ENCODE peak calls at places on chromosomes 2 and 18, in eight cellular contexts. One of them, this sample, is unnamed.

GRCh38 chr18:45780568-45780967 is 44.9 kb upstream of the SIGLEC15 start:
- DNase-seq in ovary: no peak
- DNase-seq in sigmoid colon: no peak
- DNase-seq in tibial nerve: no peak
- DNase-seq in SK-N-SH: no peak
- DNase-seq in stomach: no peak
- DNase-seq in transverse colon: no peak
- DNase-seq in A549: no peak
- DNase-seq in this sample: no peak

GRCh38 chr2:10079931-10080535 is at the start of gene CYS1:
- DNase-seq in tibial nerve: no peak
- DNase-seq in A549: peak
- DNase-seq in SK-N-SH: peak
- DNase-seq in stomach: no peak
- DNase-seq in ovary: peak
- DNase-seq in transverse colon: no peak
- DNase-seq in sigmoid colon: no peak
- DNase-seq in this sample: no peak

GRCh38 chr2:180990337-180990736 is 9.9 kb downstream of the UBE2E3 start:
- DNase-seq in A549: no peak
- DNase-seq in ovary: no peak
- DNase-seq in tibial nerve: no peak
- DNase-seq in transverse colon: no peak
- DNase-seq in sigmoid colon: no peak
- DNase-seq in stomach: no peak
- DNase-seq in SK-N-SH: no peak
- DNase-seq in this sample: no peak

GRCh38 chr18:49207373-49207772 is 253.1 kb downstream of the DYM start:
- DNase-seq in tibial nerve: no peak
- DNase-seq in sigmoid colon: no peak
- DNase-seq in stomach: no peak
- DNase-seq in transverse colon: no peak
- DNase-seq in ovary: no peak
- DNase-seq in A549: no peak
- DNase-seq in SK-N-SH: no peak
- DNase-seq in this sample: no peak

GRCh38 chr2:202109737-202110184 is 36.7 kb downstream of the KIAA2012 start:
- DNase-seq in sigmoid colon: peak
- DNase-seq in A549: no peak
- DNase-seq in transverse colon: no peak
- DNase-seq in tibial nerve: peak
- DNase-seq in stomach: no peak
- DNase-seq in ovary: peak
- DNase-seq in SK-N-SH: no peak
- DNase-seq in this sample: no peak

GRCh38 chr2:65351234-65351947 is 81.0 kb downstream of the SPRED2 start:
- DNase-seq in tibial nerve: no peak
- DNase-seq in sigmoid colon: no peak
- DNase-seq in SK-N-SH: no peak
- DNase-seq in A549: no peak
- DNase-seq in stomach: no peak
- DNase-seq in ovary: no peak
- DNase-seq in transverse colon: no peak
- DNase-seq in this sample: peak

GRCh38 chr2:159083601-159084000 is 115.2 kb downstream of the TANC1 start:
- DNase-seq in sigmoid colon: no peak
- DNase-seq in SK-N-SH: no peak
- DNase-seq in A549: peak
- DNase-seq in transverse colon: no peak
- DNase-seq in tibial nerve: no peak
- DNase-seq in ovary: no peak
- DNase-seq in stomach: no peak
- DNase-seq in this sample: no peak

GRCh38 chr2:199111461-199111860 is 346.3 kb downstream of the SATB2 start:
- DNase-seq in A549: no peak
- DNase-seq in sigmoid colon: no peak
- DNase-seq in ovary: no peak
- DNase-seq in transverse colon: no peak
- DNase-seq in stomach: no peak
- DNase-seq in tibial nerve: no peak
- DNase-seq in SK-N-SH: no peak
- DNase-seq in this sample: no peak

GRCh38 chr2:8663997-8664396 is 17.9 kb upstream of the ID2 start:
- DNase-seq in stomach: no peak
- DNase-seq in SK-N-SH: no peak
- DNase-seq in tibial nerve: no peak
- DNase-seq in transverse colon: no peak
- DNase-seq in ovary: no peak
- DNase-seq in A549: no peak
- DNase-seq in sigmoid colon: no peak
- DNase-seq in this sample: no peak

GRCh38 chr2:109348645-109349554 is 219.9 kb downstream of the SH3RF3 start:
- DNase-seq in tibial nerve: no peak
- DNase-seq in transverse colon: no peak
- DNase-seq in ovary: no peak
- DNase-seq in stomach: no peak
- DNase-seq in A549: no peak
- DNase-seq in sigmoid colon: no peak
- DNase-seq in SK-N-SH: no peak
- DNase-seq in this sample: peak

GRCh38 chr2:240397542-240397916 is 37.9 kb upstream of the GPC1 start:
- DNase-seq in transverse colon: no peak
- DNase-seq in A549: no peak
- DNase-seq in tibial nerve: peak
- DNase-seq in ovary: no peak
- DNase-seq in sigmoid colon: peak
- DNase-seq in SK-N-SH: no peak
- DNase-seq in stomach: no peak
- DNase-seq in this sample: no peak

GRCh38 chr2:164504253-164504652 is 117.0 kb downstream of the GRB14 start:
- DNase-seq in transverse colon: no peak
- DNase-seq in stomach: no peak
- DNase-seq in SK-N-SH: no peak
- DNase-seq in A549: peak
- DNase-seq in ovary: no peak
- DNase-seq in tibial nerve: no peak
- DNase-seq in sigmoid colon: no peak
- DNase-seq in this sample: no peak

GRCh38 chr18:61851940-61852451 is 40.8 kb downstream of the RNF152 start:
- DNase-seq in tibial nerve: no peak
- DNase-seq in transverse colon: no peak
- DNase-seq in SK-N-SH: peak
- DNase-seq in stomach: no peak
- DNase-seq in ovary: no peak
- DNase-seq in A549: no peak
- DNase-seq in sigmoid colon: no peak
- DNase-seq in this sample: no peak

GRCh38 chr18:3873698-3874495 is 423.9 kb downstream of the TGIF1 start:
- DNase-seq in SK-N-SH: no peak
- DNase-seq in tibial nerve: no peak
- DNase-seq in sigmoid colon: no peak
- DNase-seq in A549: no peak
- DNase-seq in transverse colon: no peak
- DNase-seq in ovary: no peak
- DNase-seq in stomach: no peak
- DNase-seq in this sample: no peak

GRCh38 chr18:31685097-31686082 is 1.0 kb upstream of the B4GALT6 start:
- DNase-seq in sigmoid colon: peak
- DNase-seq in SK-N-SH: peak
- DNase-seq in tibial nerve: no peak
- DNase-seq in A549: peak
- DNase-seq in transverse colon: peak
- DNase-seq in stomach: peak
- DNase-seq in ovary: peak
- DNase-seq in this sample: no peak

GRCh38 chr18:31683106-31683505 is 1.3 kb downstream of the B4GALT6 start:
- DNase-seq in ovary: no peak
- DNase-seq in stomach: no peak
- DNase-seq in SK-N-SH: no peak
- DNase-seq in transverse colon: no peak
- DNase-seq in tibial nerve: no peak
- DNase-seq in sigmoid colon: no peak
- DNase-seq in A549: no peak
- DNase-seq in this sample: no peak

GRCh38 chr18:31686572-31686971 is 2.2 kb upstream of the B4GALT6 start:
- DNase-seq in A549: no peak
- DNase-seq in stomach: no peak
- DNase-seq in SK-N-SH: no peak
- DNase-seq in sigmoid colon: no peak
- DNase-seq in transverse colon: no peak
- DNase-seq in tibial nerve: no peak
- DNase-seq in ovary: no peak
- DNase-seq in this sample: no peak

GRCh38 chr18:31683968-31684278 is 458 bp downstream of the B4GALT6 start:
- DNase-seq in ovary: no peak
- DNase-seq in A549: no peak
- DNase-seq in stomach: no peak
- DNase-seq in tibial nerve: no peak
- DNase-seq in transverse colon: no peak
- DNase-seq in sigmoid colon: no peak
- DNase-seq in SK-N-SH: no peak
- DNase-seq in this sample: no peak

GRCh38 chr18:31684279-31685096 is at the start of gene B4GALT6:
- DNase-seq in tibial nerve: no peak
- DNase-seq in A549: peak
- DNase-seq in SK-N-SH: peak
- DNase-seq in transverse colon: peak
- DNase-seq in ovary: no peak
- DNase-seq in stomach: no peak
- DNase-seq in sigmoid colon: no peak
- DNase-seq in this sample: no peak
- TF ChIP-seq EP300 in tibial nerve: no peak
- TF ChIP-seq EP300 in A549: no peak
- TF ChIP-seq EP300 in SK-N-SH: no peak
- TF ChIP-seq EP300 in transverse colon: no peak
- TF ChIP-seq EP300 in ovary: no peak
- TF ChIP-seq EP300 in stomach: no peak
- TF ChIP-seq EP300 in sigmoid colon: no peak
- TF ChIP-seq EP300 in this sample: no peak

DNA sequence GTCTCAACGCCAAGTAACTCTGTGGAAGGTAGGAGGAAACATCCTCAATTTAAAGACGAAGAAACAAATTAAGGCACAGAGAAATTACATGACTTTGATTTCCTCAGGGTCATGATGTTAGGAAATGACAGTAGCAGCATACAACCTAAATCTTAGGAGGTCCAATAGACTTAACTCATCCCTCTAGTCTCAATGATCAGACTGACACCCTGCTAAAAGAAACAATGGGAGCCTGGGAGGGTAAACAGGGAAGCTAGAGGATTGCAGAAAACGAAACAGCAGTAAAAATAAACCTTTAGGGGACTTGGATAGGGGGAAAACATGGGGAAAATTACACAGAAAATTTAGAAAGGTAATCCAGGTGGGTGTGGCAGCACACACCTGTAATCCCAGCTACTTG is 56.0 kb downstream of the ROCK2 start:
- DNase-seq in tibial nerve: no peak
- DNase-seq in stomach: no peak
- DNase-seq in ovary: no peak
- DNase-seq in sigmoid colon: no peak
- DNase-seq in A549: no peak
- DNase-seq in transverse colon: no peak
- DNase-seq in SK-N-SH: no peak
- DNase-seq in this sample: no peak
- TF ChIP-seq EP300 in tibial nerve: no peak
- TF ChIP-seq EP300 in stomach: no peak
- TF ChIP-seq EP300 in ovary: no peak
- TF ChIP-seq EP300 in sigmoid colon: no peak
- TF ChIP-seq EP300 in A549: no peak
- TF ChIP-seq EP300 in transverse colon: no peak
- TF ChIP-seq EP300 in SK-N-SH: no peak
- TF ChIP-seq EP300 in this sample: no peak

GRCh38 chr2:85011098-85011497 is 40.1 kb downstream of the KCMF1 start:
- DNase-seq in transverse colon: no peak
- DNase-seq in sigmoid colon: no peak
- DNase-seq in ovary: no peak
- DNase-seq in SK-N-SH: no peak
- DNase-seq in stomach: no peak
- DNase-seq in tibial nerve: no peak
- DNase-seq in A549: no peak
- DNase-seq in this sample: no peak
- TF ChIP-seq EP300 in transverse colon: no peak
- TF ChIP-seq EP300 in sigmoid colon: no peak
- TF ChIP-seq EP300 in ovary: no peak
- TF ChIP-seq EP300 in SK-N-SH: no peak
- TF ChIP-seq EP300 in stomach: no peak
- TF ChIP-seq EP300 in tibial nerve: no peak
- TF ChIP-seq EP300 in A549: no peak
- TF ChIP-seq EP300 in this sample: no peak

DNA sequence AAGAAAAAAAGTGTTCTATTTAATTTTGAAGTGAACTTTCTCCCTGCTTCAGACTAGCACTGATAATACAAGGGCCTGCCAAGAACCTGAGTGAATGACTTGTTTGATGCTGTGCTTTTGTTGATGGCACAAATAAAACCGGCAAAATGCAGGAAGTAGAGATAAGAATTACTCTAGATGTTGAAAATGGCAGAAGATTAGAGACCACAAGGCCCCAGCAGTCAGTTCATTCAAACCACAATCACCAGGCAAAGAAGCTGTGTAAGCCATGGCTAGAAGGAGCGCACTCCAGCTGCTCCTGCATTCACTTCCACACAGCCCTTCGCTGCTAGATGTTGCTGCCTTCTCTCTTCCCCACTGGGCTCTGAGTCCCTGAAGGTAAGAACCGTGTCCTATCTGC is 297.1 kb downstream of the AGPS start:
- DNase-seq in tibial nerve: no peak
- DNase-seq in SK-N-SH: no peak
- DNase-seq in A549: no peak
- DNase-seq in ovary: no peak
- DNase-seq in transverse colon: no peak
- DNase-seq in sigmoid colon: no peak
- DNase-seq in stomach: no peak
- DNase-seq in this sample: no peak
- TF ChIP-seq EP300 in tibial nerve: no peak
- TF ChIP-seq EP300 in SK-N-SH: no peak
- TF ChIP-seq EP300 in A549: no peak
- TF ChIP-seq EP300 in ovary: no peak
- TF ChIP-seq EP300 in transverse colon: no peak
- TF ChIP-seq EP300 in sigmoid colon: no peak
- TF ChIP-seq EP300 in stomach: no peak
- TF ChIP-seq EP300 in this sample: no peak

GRCh38 chr2:237818066-237818473 is 19.5 kb downstream of the RBM44 start:
- DNase-seq in stomach: no peak
- DNase-seq in SK-N-SH: no peak
- DNase-seq in transverse colon: no peak
- DNase-seq in tibial nerve: no peak
- DNase-seq in sigmoid colon: no peak
- DNase-seq in A549: no peak
- DNase-seq in ovary: no peak
- DNase-seq in this sample: no peak
- TF ChIP-seq EP300 in stomach: no peak
- TF ChIP-seq EP300 in SK-N-SH: peak
- TF ChIP-seq EP300 in transverse colon: no peak
- TF ChIP-seq EP300 in tibial nerve: no peak
- TF ChIP-seq EP300 in sigmoid colon: no peak
- TF ChIP-seq EP300 in A549: no peak
- TF ChIP-seq EP300 in ovary: no peak
- TF ChIP-seq EP300 in this sample: no peak

DNA sequence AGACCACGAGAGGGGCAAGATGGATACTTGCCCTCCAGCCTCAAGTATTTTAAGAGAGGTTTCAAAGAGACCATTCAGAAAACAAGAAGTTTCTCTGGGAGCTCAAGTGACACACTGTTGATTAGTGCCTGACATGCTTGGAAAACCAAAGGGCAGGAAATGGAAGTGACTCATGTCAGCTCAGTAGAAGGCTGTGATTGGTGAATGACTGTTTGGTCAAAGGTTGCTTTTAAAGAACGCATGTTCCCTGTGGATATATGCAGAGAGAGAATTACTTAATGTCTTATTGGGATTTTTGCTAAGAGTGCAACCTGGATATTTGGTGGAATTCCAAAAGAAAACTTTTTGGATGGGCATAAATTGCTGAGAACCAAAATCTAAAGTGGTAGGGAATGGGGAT is 549.9 kb downstream of the XIRP2 start:
- DNase-seq in tibial nerve: no peak
- DNase-seq in stomach: no peak
- DNase-seq in sigmoid colon: no peak
- DNase-seq in SK-N-SH: no peak
- DNase-seq in transverse colon: no peak
- DNase-seq in A549: no peak
- DNase-seq in ovary: no peak
- DNase-seq in this sample: no peak
- TF ChIP-seq EP300 in tibial nerve: no peak
- TF ChIP-seq EP300 in stomach: no peak
- TF ChIP-seq EP300 in sigmoid colon: no peak
- TF ChIP-seq EP300 in SK-N-SH: no peak
- TF ChIP-seq EP300 in transverse colon: no peak
- TF ChIP-seq EP300 in A549: no peak
- TF ChIP-seq EP300 in ovary: no peak
- TF ChIP-seq EP300 in this sample: no peak

This sample was measured in esophagus muscularis mucosa.